ENCODE peak calls at places on chromosomes 7 and 10, in ten cellular contexts. L, U, D, G, Q, I, R, T, C and W are unnamed samples.
A peak's percentile ranks its signal among the peaks of the same experiment; 100 is the strongest.

GRCh38 chr7:136869991-136870798 is 1.7 kb downstream of the CHRM2 start:
- DNase-seq in L (peak; percentile 11), U (peak; percentile 46), D (no peak), G (no peak), Q (peak; percentile 30), I (no peak), R (no peak), T (peak; percentile 47), C (no peak), W (no peak)

GRCh38 chr7:109456116-109456515 is 886.4 kb downstream of the DNAJB9 start:
- DNase-seq in L (no peak), U (no peak), D (no peak), G (no peak), Q (no peak), I (no peak), R (no peak), T (no peak), C (no peak), W (no peak)

GRCh38 chr10:6576326-6576725 is 3.8 kb downstream of the PRKCQ start:
- DNase-seq in L (no peak), U (no peak), D (no peak), G (no peak), Q (no peak), I (no peak), R (no peak), T (no peak), C (no peak), W (no peak)

GRCh38 chr10:102963237-102963886 is 45.3 kb downstream of the CNNM2 start:
- DNase-seq in L (no peak), U (no peak), D (peak; percentile 17), G (no peak), Q (peak; percentile 37), I (no peak), R (no peak), T (no peak), C (no peak), W (no peak)

GRCh38 chr7:128794020-128794419 is 2.3 kb downstream of the CCDC136 start:
- DNase-seq in L (no peak), U (no peak), D (peak; percentile 16), G (no peak), Q (no peak), I (no peak), R (no peak), T (no peak), C (no peak), W (peak; percentile 33)

GRCh38 chr10:49741108-49741995 is 20.8 kb downstream of the OGDHL start:
- DNase-seq in L (no peak), U (peak; percentile 14), D (peak; percentile 29), G (no peak), Q (no peak), I (no peak), R (no peak), T (no peak), C (no peak), W (no peak)

GRCh38 chr10:80429521-80429966 is 21.2 kb downstream of the PRXL2A start:
- DNase-seq in L (no peak), U (peak; percentile 52), D (no peak), G (no peak), Q (no peak), I (no peak), R (no peak), T (no peak), C (peak; percentile 78), W (no peak)

GRCh38 chr10:35042783-35043182 is 47.4 kb downstream of the CUL2 start:
- DNase-seq in L (no peak), U (peak; percentile 11), D (peak; percentile 78), G (no peak), Q (no peak), I (no peak), R (no peak), T (no peak), C (no peak), W (no peak)

GRCh38 chr10:62082729-62083412 is 181.4 kb downstream of the ARID5B start:
- DNase-seq in L (no peak), U (peak; percentile 64), D (peak; percentile 69), G (no peak), Q (peak; percentile 74), I (no peak), R (peak; percentile 25), T (peak; percentile 75), C (peak; percentile 16), W (peak; percentile 23)

GRCh38 chr10:62084434-62084833 is 182.9 kb downstream of the ARID5B start:
- DNase-seq in L (no peak), U (peak; percentile 61), D (peak; percentile 74), G (no peak), Q (no peak), I (no peak), R (no peak), T (peak; percentile 61), C (no peak), W (no peak)

GRCh38 chr10:62082270-62082669 is 180.8 kb downstream of the ARID5B start:
- DNase-seq in L (no peak), U (no peak), D (no peak), G (no peak), Q (no peak), I (no peak), R (no peak), T (peak; percentile 33), C (peak; percentile 7), W (no peak)

GRCh38 chr10:62083868-62084267 is 182.4 kb downstream of the ARID5B start:
- DNase-seq in L (no peak), U (peak; percentile 89), D (peak; percentile 85), G (no peak), Q (peak; percentile 84), I (no peak), R (no peak), T (peak; percentile 76), C (peak; percentile 38), W (no peak)

GRCh38 chr10:62083413-62083794 is 181.9 kb downstream of the ARID5B start:
- DNase-seq in L (no peak), U (peak; percentile 64), D (peak; percentile 55), G (no peak), Q (no peak), I (no peak), R (peak; percentile 6), T (peak; percentile 52), C (no peak), W (no peak)
- H3K4me3 ChIP-seq in L (no peak overlapping the region), U (no peak overlapping the region), D (peak overlapping the region; percentile 24), G (peak overlapping the region; percentile 56), Q (no peak overlapping the region), I (no peak overlapping the region), R (peak overlapping the region; percentile 71), T (no peak overlapping the region), C (no peak overlapping the region), W (peak overlapping the region; percentile 35)

GRCh38 chr7:157355784-157356511 is 19.1 kb downstream of the DNAJB6 start:
- DNase-seq in L (no peak), U (peak; percentile 80), D (peak; percentile 43), G (no peak), Q (peak; percentile 13), I (no peak), R (no peak), T (peak; percentile 43), C (no peak), W (no peak)

GRCh38 chr7:157359581-157359980 is 22.8 kb downstream of the DNAJB6 start:
- DNase-seq in L (no peak), U (no peak), D (no peak), G (no peak), Q (no peak), I (no peak), R (no peak), T (no peak), C (no peak), W (no peak)

GRCh38 chr7:157358753-157359096 is 21.9 kb downstream of the DNAJB6 start:
- DNase-seq in L (no peak), U (no peak), D (no peak), G (no peak), Q (no peak), I (no peak), R (no peak), T (no peak), C (no peak), W (no peak)

GRCh38 chr7:157357129-157358040 is 20.6 kb downstream of the DNAJB6 start:
- DNase-seq in L (no peak), U (no peak), D (no peak), G (no peak), Q (no peak), I (no peak), R (no peak), T (no peak), C (no peak), W (no peak)

DNA sequence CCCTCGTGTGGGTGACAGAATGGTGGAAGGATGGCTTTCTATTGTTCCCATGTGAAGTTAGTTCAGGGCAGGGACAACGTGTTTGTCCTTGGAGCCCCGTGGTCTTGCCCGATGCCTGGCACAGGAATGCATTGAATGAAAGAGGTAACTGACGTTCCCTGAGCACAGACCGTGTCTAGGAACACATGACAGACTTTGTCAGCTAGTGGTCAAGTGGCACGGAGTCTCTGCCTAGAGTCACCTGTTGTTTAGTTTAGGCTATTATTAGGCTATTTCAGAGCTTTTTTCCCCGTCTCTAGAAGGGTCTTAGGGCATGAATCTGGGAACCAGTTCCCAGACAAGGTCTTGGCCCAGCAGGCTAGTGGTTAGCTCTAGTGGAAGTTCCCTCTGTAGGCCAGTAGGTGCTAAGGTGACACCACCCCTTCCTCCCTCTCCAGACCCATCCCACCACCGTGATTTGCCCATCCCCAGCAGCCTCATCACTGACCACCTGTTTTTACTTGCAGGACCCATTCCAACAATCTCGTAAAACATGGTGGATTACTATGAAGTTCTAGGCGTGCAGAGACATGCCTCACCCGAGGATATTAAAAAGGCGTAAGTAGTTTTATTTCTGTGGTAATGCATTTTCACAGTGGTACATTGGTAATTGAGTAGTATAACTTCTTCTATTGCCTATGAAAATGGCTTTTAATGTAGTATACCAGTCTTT is 21.4 kb downstream of the DNAJB6 start:
- DNase-seq in L (no peak), U (no peak), D (no peak), G (no peak), Q (no peak), I (no peak), R (no peak), T (no peak), C (no peak), W (no peak)
- H3K4me1 ChIP-seq in L (no peaks in the 10 kb centered on the region), U (peaks cover 24% of the 10 kb centered on the region), D (peaks cover 10% of the 10 kb centered on the region), G (peaks cover 26% of the 10 kb centered on the region), Q (peaks cover 16% of the 10 kb centered on the region), I (no peaks in the 10 kb centered on the region), R (peaks cover 38% of the 10 kb centered on the region), T (peaks cover 14% of the 10 kb centered on the region), C (peaks cover 9% of the 10 kb centered on the region), W (peaks cover 17% of the 10 kb centered on the region)

GRCh38 chr10:5071411-5072198 is 22.6 kb upstream of the AKR1C3 start:
- DNase-seq in L (peak; percentile 35), U (peak; percentile 86), D (peak; percentile 11), G (peak; percentile 49), Q (peak; percentile 63), I (peak; percentile 55), R (no peak), T (peak; percentile 88), C (peak; percentile 61), W (no peak)

GRCh38 chr10:5073659-5074058 is 20.6 kb upstream of the AKR1C3 start:
- DNase-seq in L (no peak), U (no peak), D (no peak), G (no peak), Q (no peak), I (no peak), R (no peak), T (no peak), C (no peak), W (no peak)

GRCh38 chr10:5068274-5069017 is 25.8 kb upstream of the AKR1C3 start:
- DNase-seq in L (no peak), U (no peak), D (no peak), G (no peak), Q (no peak), I (no peak), R (no peak), T (no peak), C (no peak), W (no peak)

GRCh38 chr10:5076615-5077014 is 17.6 kb upstream of the AKR1C3 start:
- DNase-seq in L (no peak), U (peak; percentile 64), D (no peak), G (no peak), Q (peak; percentile 7), I (no peak), R (no peak), T (peak; percentile 81), C (no peak), W (no peak)

GRCh38 chr10:5070648-5071410 is 23.4 kb upstream of the AKR1C3 start:
- DNase-seq in L (no peak), U (peak; percentile 61), D (no peak), G (no peak), Q (peak; percentile 30), I (no peak), R (no peak), T (peak; percentile 8), C (no peak), W (no peak)
- H3K4me3 ChIP-seq in L (no peak overlapping the region), U (peak overlapping the region; percentile 29), D (no peak overlapping the region), G (peak overlapping the region; percentile 41), Q (no peak overlapping the region), I (no peak overlapping the region), R (no peak overlapping the region), T (no peak overlapping the region), C (no peak overlapping the region), W (no peak overlapping the region)

GRCh38 chr7:40760997-40761396 is 626.2 kb downstream of the SUGCT start:
- DNase-seq in L (no peak), U (no peak), D (no peak), G (no peak), Q (no peak), I (no peak), R (no peak), T (no peak), C (no peak), W (no peak)
- H3K4me1 ChIP-seq in L (peaks cover 5% of the 10 kb centered on the region), U (peaks cover 13% of the 10 kb centered on the region), D (no peaks in the 10 kb centered on the region), G (peaks cover 3% of the 10 kb centered on the region), Q (peaks cover 6% of the 10 kb centered on the region), I (no peaks in the 10 kb centered on the region), R (no peaks in the 10 kb centered on the region), T (peaks cover 5% of the 10 kb centered on the region), C (no peaks in the 10 kb centered on the region), W (no peaks in the 10 kb centered on the region)